ENCODE peak calls at places on chromosomes 6 and 20, in six cellular contexts. G is ovary, Y is heart right ventricle, L is keratinocyte, K is PC-3, N is prostate gland. I is an unnamed sample. For H3K4me1, the result is how much of the 10 kb centered on the place peaks cover.

GRCh38 chr20:62141397-62142251 is 1.6 kb downstream of the PSMA7 start:
- DNase-seq in L (no peak), K (peak), N (no peak), Y (no peak), G (no peak), I (peak)

GRCh38 chr6:67642582-67642981 is 992.5 kb upstream of the ADGRB3 start:
- DNase-seq in K (no peak), G (no peak), N (no peak), Y (no peak), L (no peak), I (no peak)

GRCh38 chr20:36544134-36545018 is 3.1 kb downstream of the MYL9 start:
- DNase-seq in Y (peak), G (peak), L (no peak), K (peak), N (no peak), I (peak)

GRCh38 chr6:37456126-37456525 is 23.1 kb downstream of the CMTR1 start:
- DNase-seq in N (no peak), K (peak), G (no peak), Y (no peak), L (no peak), I (no peak)

GRCh38 chr6:76003686-76004085 is 68.8 kb downstream of the IMPG1 start:
- DNase-seq in N (no peak), K (no peak), G (no peak), L (no peak), Y (no peak), I (no peak)

GRCh38 chr6:139361211-139361610 is 13.2 kb downstream of the CITED2 start:
- DNase-seq in N (no peak), Y (no peak), K (no peak), G (no peak), L (no peak), I (no peak)

GRCh38 chr6:35710241-35710847 is 21.6 kb upstream of the FKBP5 start:
- DNase-seq in K (peak), G (no peak), Y (no peak), N (no peak), L (no peak), I (no peak)

GRCh38 chr20:62023935-62024334 is 41.7 kb downstream of the TAF4 start:
- DNase-seq in N (no peak), Y (no peak), K (no peak), G (no peak), L (no peak), I (no peak)

GRCh38 chr20:61588356-61589054 is 336.4 kb downstream of the CDH4 start:
- DNase-seq in K (no peak), L (no peak), N (no peak), Y (no peak), G (no peak), I (no peak)

DNA sequence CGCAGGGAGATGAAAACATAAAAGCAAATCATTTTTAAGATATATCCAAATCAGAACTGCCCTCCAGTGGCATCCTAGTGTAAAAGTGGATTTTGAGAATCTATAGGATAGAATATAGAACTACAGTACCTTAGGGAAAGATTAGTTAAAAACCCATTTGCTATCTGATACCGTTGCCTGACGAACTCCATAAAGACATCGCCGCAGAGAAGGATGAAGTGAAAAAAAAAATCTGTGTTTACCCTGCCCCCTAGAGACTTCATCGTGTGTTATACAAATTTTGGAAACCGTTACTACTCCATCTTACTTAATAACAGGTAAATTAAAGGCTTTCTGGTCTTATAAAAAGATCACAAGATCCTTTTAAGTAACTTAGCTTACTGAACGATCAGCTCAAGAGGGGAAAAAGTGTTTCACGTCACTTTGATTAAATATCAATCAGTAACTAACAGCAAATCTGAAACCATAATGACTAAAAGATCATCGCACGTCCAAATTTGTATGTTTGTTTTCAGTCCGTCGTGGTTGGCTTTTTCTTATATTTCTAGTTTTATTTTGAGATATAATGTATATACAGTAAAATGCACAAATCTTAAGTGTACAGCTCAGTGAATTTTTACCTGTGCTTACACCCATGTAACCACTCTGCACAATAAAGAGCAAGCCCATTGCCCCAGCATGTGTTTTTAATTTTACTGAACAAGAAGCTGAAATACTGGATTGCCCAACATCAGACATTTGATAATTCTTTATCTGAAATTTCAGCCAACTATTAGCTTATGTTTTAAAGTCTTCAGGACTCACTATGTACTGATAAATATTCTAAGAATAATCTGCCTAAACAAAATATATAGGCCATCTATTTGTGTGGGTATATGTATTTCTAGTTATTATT is 879 bp upstream of the MCM3 start:
- DNase-seq in N (no peak), L (no peak), K (peak), G (no peak), Y (no peak), I (no peak)
- H3K4me3 ChIP-seq in N (peak), L (peak), K (peak), G (peak), Y (peak), I (no peak)

GRCh38 chr20:5058873-5059272 is 57.6 kb upstream of the SLC23A2 start:
- DNase-seq in K (no peak), Y (no peak), G (no peak), L (no peak), N (no peak), I (no peak)

GRCh38 chr20:5061209-5061608 is 58.5 kb downstream of the PCNA start:
- DNase-seq in K (peak), G (no peak), L (peak), Y (no peak), N (no peak), I (no peak)

DNA sequence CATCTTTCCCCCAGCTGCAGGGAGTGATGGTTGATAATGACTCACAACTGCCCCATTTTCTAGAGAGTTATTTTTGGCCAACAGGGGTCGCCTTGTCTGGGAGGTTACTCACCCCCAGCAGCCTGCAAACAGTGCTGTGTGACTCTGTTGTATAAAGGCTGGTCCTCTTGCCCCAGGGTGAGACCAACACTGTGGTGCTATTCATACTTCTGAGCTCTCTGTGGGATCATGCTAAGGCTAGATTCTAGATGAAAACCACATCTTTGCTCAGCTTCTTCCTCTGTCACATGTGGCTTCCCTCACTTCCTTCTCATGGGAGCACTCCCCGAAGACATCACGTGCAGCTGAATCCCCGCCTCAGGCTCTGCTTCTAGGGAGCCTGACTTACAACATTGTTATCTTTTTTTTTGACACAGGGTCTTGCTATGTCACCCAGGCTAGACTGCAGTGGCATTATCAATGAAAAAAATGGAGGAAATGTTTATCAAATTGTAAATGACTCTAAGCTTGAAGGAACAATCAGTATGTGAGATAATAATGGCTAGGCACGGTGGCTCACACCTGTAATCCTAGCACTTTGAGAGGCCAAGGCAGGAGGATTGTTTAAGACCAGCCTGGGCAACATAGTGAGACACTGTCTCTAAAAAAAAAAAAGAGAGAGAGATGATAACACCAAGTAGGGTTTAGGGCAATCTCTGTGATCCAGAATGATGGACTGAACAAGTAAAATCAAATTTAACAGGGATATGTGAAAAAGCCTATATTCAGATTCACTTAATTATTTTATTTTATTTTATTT is 55.7 kb upstream of the SLC23A2 start:
- DNase-seq in Y (peak), L (peak), G (no peak), K (peak), N (peak), I (peak)
- TF ChIP-seq CTCF in Y (peak), L (peak), G (no peak), K (peak), N (no peak), I (peak)

GRCh38 chr20:9392892-9393857 is 121.2 kb upstream of the LAMP5 start:
- DNase-seq in L (no peak), G (peak), Y (peak), N (peak), K (peak), I (peak)
- H3K4me1 ChIP-seq in L (under half), G (under half), Y (under half), N (under half), K (under half), I (under half)

GRCh38 chr20:49656304-49656703 is 57.4 kb downstream of the B4GALT5 start:
- DNase-seq in G (no peak), N (peak), L (no peak), K (peak), Y (no peak), I (no peak)

GRCh38 chr20:49659096-49659495 is 54.6 kb downstream of the B4GALT5 start:
- DNase-seq in N (no peak), K (no peak), Y (no peak), L (no peak), G (no peak), I (no peak)

GRCh38 chr20:49658508-49658907 is 55.2 kb downstream of the B4GALT5 start:
- DNase-seq in L (no peak), N (no peak), G (no peak), Y (no peak), K (no peak), I (no peak)

GRCh38 chr20:49653925-49654324 is 59.8 kb downstream of the B4GALT5 start:
- DNase-seq in L (no peak), K (no peak), Y (no peak), G (no peak), N (no peak), I (no peak)

DNA sequence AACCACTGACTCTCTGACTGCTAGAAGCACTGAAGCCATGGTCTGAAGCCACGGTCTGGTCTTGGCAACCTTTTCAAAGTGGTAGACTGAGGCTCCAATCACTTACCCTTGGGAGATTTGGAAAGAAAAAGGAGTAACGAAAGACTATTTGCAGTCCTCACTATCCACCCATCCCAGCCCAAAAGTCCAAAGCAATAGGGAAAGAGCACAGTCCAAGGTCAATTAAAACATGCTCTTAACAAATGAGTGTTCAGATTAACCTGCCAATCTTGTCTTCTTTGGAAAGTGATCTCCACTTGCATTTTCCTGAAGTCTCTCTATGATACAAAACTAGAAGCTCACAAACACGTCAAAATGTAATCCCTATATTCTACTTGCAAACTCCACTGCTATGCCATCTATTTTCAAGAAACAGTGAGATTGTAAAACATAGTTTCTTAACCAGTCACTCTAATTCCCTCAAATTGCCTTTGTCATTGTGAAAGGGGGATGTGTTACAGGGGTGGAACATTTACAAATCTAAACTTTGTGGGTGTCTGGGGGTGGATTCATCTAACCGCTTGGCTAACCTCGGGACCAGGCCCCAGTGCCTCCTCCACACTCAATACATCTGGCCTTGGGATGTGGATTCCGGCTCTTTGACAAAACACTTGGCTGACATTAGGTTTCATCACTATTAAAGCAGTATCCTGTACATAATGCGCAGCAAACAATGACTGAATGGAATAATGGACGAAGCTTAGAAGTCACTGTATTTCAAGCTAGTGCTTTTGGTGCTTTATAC is 56.4 kb downstream of the B4GALT5 start:
- DNase-seq in L (no peak), K (no peak), G (no peak), N (no peak), Y (no peak), I (no peak)
- H3K4me3 ChIP-seq in L (no peak), K (no peak), G (no peak), N (no peak), Y (no peak), I (no peak)

GRCh38 chr6:1792989-1793388 is 183.3 kb downstream of the FOXC1 start:
- DNase-seq in Y (no peak), L (no peak), N (no peak), G (no peak), K (peak), I (no peak)
- TF ChIP-seq CTCF in Y (no peak), L (peak), N (no peak), G (no peak), K (peak), I (peak)

GRCh38 chr6:123829302-123829953 is 25.8 kb downstream of the NKAIN2 start:
- DNase-seq in N (no peak), Y (no peak), G (no peak), K (no peak), L (peak), I (no peak)
- H3K4me1 ChIP-seq in N (under half), Y (under half), G (under half), K (under half), L (under half), I (under half)

DNA sequence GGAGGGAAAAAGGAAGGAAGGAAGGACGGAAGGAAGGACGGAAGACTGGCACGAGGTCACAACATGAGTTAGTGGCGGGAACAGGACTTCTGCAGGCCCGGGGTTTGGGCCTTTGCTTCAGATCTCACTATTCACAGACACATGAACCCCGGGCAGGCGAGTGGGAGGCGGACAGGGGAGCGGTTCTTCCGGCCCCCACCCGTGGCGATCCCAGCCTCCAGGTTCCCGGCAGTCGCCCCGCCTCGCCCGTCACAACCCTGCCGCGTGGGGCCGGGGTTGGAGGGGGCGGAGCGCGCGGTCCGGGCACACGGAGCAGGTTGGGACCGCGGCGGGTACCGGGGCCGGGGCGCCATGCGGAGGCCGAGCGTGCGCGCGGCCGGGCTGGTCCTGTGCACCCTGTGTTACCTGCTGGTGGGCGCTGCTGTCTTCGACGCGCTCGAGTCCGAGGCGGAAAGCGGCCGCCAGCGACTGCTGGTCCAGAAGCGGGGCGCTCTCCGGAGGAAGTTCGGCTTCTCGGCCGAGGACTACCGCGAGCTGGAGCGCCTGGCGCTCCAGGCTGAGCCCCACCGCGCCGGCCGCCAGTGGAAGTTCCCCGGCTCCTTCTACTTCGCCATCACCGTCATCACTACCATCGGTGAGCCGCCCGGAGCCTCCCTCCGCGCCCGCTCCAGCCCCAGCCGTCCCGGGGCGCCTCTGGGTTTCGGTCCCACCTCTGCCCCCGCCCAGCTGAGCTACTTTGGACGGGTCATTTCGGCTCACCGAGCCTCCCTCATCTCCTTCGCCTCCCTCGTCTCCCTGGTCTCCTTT is at the start of gene KCNK15:
- DNase-seq in G (peak), K (peak), L (no peak), N (no peak), Y (peak), I (peak)
- H3K4me3 ChIP-seq in G (peak), K (peak), L (peak), N (peak), Y (peak), I (peak)